ENCODE peak calls at places on chromosomes 16 and 17, in nine cellular contexts. A, S, N, C, I, W, V, M and U are unnamed samples. For H3K27me3 and H4K20me1, the result is how much of the 10 kb centered on the place peaks cover.

GRCh38 chr17:67156269-67157199 is 88.5 kb downstream of the HELZ start:
- DNase-seq in C (peak), S (peak), A (no peak), N (no peak), I (no peak), V (no peak), W (peak), M (no peak), U (no peak)

GRCh38 chr16:18841833-18842525 is 40.6 kb upstream of the ARL6IP1 start:
- DNase-seq in V (no peak), N (no peak), A (no peak), I (no peak), W (no peak), S (no peak), C (no peak), M (no peak), U (no peak)

GRCh38 chr16:4064950-4065352 is 51.3 kb downstream of the ADCY9 start:
- DNase-seq in I (no peak), V (no peak), W (no peak), N (no peak), A (peak), S (no peak), M (no peak), C (no peak), U (peak)

GRCh38 chr17:2068589-2069051 is 13.7 kb downstream of the HIC1 start:
- DNase-seq in V (no peak), I (no peak), C (peak), M (no peak), S (peak), A (no peak), N (no peak), W (no peak), U (peak)

GRCh38 chr17:77856551-77857305 is 101.8 kb upstream of the TNRC6C start:
- DNase-seq in V (no peak), S (no peak), C (no peak), W (no peak), M (no peak), I (no peak), A (no peak), N (no peak), U (peak)

GRCh38 chr16:31505483-31505882 is 2.7 kb downstream of the RUSF1 start:
- DNase-seq in M (no peak), W (no peak), V (no peak), C (no peak), S (no peak), N (no peak), A (no peak), I (no peak), U (no peak)

GRCh38 chr16:22843856-22844255 is 29.9 kb downstream of the HS3ST2 start:
- DNase-seq in V (no peak), S (no peak), W (no peak), M (no peak), A (no peak), I (no peak), C (no peak), N (no peak), U (no peak)

GRCh38 chr16:2486645-2487516 is 12.0 kb downstream of the TBC1D24 start:
- DNase-seq in V (peak), N (no peak), A (no peak), M (no peak), I (no peak), C (no peak), W (no peak), S (peak), U (no peak)

GRCh38 chr16:82960923-82961322 is 334.2 kb downstream of the CDH13 start:
- DNase-seq in A (no peak), M (no peak), V (no peak), N (no peak), W (no peak), I (no peak), S (no peak), C (no peak), U (no peak)

GRCh38 chr17:65099475-65099874 is 37.7 kb upstream of the RGS9 start:
- DNase-seq in A (no peak), M (no peak), I (no peak), W (no peak), S (no peak), V (no peak), C (no peak), N (no peak), U (no peak)
- H3K27ac ChIP-seq in A (no peak), M (no peak), I (peak), W (no peak), S (no peak), V (no peak), C (peak), N (no peak), U (no peak)

GRCh38 chr17:17761894-17762781 is 74.6 kb downstream of the SREBF1 start:
- DNase-seq in S (no peak), I (no peak), M (no peak), C (no peak), N (no peak), A (no peak), W (no peak), V (no peak), U (no peak)

GRCh38 chr17:17760872-17761550 is 75.8 kb downstream of the SREBF1 start:
- DNase-seq in A (no peak), W (no peak), S (no peak), C (no peak), N (no peak), V (no peak), I (no peak), M (no peak), U (no peak)

GRCh38 chr17:17765359-17765758 is 71.4 kb downstream of the SREBF1 start:
- DNase-seq in V (no peak), C (no peak), S (peak), W (no peak), M (no peak), N (no peak), A (no peak), I (no peak), U (no peak)

GRCh38 chr17:17763734-17764133 is 73.1 kb downstream of the SREBF1 start:
- DNase-seq in M (no peak), W (no peak), S (no peak), I (no peak), C (no peak), A (no peak), N (no peak), V (no peak), U (no peak)

DNA sequence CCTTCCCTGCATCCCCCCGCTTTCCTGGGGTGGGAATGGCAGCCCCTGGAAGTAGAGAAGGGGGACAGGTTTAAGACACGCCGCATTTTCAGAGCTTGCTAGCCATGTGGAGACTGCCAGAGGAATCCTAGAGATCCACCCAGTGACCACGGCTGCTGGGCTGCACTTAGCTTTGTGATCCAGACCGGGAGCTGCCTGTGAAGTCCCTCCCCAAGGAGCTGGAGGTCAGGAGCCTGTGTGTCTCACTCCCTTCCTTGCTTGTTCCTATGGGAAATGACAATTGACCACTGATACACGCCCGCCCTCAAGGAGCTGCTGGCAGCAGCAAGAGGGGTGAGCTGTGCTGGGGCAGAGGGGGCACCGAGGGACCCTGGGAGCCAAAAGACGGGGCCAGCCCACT is 73.7 kb downstream of the SREBF1 start:
- DNase-seq in C (no peak), S (no peak), I (no peak), N (no peak), V (peak), A (no peak), M (no peak), W (no peak), U (no peak)
- H3K27me3 ChIP-seq in C (under half), S (under half), I (under half), N (under half), V (under half), A (under half), M (under half), W (under half), U (under half)

DNA sequence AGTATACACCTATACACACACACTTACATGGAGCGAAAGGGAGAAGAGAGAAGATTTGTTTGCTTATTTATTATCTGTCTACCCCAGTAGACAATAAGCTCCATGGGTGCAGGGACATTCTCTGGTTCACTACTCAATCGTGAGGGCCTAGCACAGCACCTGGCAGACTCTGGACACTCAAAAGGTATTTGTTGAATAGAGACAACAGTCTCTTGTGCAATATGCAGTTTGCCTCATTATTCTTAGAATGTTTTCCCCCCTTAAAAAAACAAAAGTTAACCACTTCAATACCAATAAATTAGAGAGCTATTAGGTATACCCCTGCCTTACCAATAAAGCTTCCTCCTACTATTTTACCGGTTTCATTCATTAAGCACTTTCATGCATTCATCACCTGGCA is 2.0 kb downstream of the AKAP10 start:
- DNase-seq in I (no peak), S (no peak), A (no peak), M (no peak), C (no peak), W (no peak), V (no peak), N (no peak), U (no peak)
- H4K20me1 ChIP-seq in I (under half), S (under half), A (under half), M (under half), C (under half), W (under half), V (under half), N (under half), U (under half)

GRCh38 chr17:12789976-12790805 is 893 bp downstream of the ARHGAP44 start:
- DNase-seq in C (no peak), V (peak), A (no peak), S (no peak), N (no peak), M (peak), I (no peak), W (peak), U (no peak)
- H3K27ac ChIP-seq in C (no peak), V (no peak), A (no peak), S (no peak), N (no peak), M (no peak), I (no peak), W (peak), U (no peak)

DNA sequence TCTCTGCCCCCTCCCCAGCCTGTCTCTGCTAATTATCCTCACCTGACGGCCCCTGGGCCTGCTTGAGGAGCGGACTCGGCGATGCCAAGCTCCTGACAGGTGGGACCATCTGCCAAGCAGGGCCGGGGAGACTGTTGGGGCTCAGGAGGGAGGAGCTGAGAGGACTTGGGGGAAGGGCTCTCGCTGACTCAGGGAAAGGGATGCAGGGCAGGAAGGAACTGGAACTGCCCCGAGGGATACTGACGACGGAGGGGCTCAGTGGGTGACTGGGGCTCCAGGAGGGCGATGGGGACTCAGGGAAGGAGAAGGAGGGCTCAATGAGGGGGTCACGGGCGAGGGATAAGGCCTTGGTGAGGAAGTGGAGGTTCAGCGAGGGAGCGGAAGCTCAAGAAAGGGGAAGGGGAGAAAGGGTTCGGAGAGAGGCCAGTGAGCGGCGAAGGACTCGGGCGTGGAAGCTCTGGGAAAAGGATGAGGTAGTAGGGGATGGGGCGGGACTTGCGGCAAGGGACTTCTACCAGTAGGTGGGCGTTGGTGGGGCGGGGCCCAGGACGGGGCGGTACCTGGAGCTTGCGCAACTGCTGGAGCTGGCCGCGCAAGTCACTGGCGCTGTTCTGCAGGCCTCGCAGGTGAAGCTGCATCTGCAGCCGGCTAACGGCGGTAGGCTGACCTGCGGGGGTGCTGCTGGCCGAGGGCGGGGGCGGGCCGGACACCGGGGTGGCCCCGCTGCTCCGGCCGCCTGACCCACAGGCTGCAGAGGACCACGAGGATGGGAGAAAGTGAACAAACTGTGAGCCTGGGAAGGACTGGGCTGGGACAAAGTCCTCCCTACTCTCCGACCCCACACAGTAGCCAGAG is 46.5 kb downstream of the SRCIN1 start:
- DNase-seq in N (peak), W (peak), S (peak), C (peak), A (peak), I (peak), M (peak), V (peak), U (peak)
- H3K27me3 ChIP-seq in N (half or more), W (half or more), S (half or more), C (under half), A (under half), I (under half), M (under half), V (half or more), U (under half)